ENCODE peak calls at places on chromosomes 2 and 18, in five cellular contexts. H, G, X, R and C are unnamed samples.

GRCh38 chr18:28574175-28574574 is 397.2 kb upstream of the CDH2 start:
- DNase-seq in R (no peak), H (no peak), G (no peak), X (no peak), C (no peak)

GRCh38 chr18:74115046-74115445 is 32.6 kb downstream of the FBXO15 start:
- DNase-seq in X (no peak), R (no peak), G (no peak), H (peak; percentile 88), C (no peak)

GRCh38 chr2:163708265-163708664 is 27.5 kb downstream of the FIGN start:
- DNase-seq in H (no peak), X (no peak), R (no peak), G (no peak), C (no peak)

GRCh38 chr2:157223624-157224205 is 33.8 kb upstream of the GALNT5 start:
- DNase-seq in X (no peak), R (no peak), G (no peak), H (no peak), C (no peak)

GRCh38 chr2:239264838-239265651 is 135.8 kb downstream of the HDAC4 start:
- DNase-seq in R (peak; percentile 54), X (peak; percentile 42), H (peak; percentile 61), G (no peak), C (peak; percentile 77)

GRCh38 chr2:86498468-86499260 is 57.5 kb downstream of the KDM3A start:
- DNase-seq in H (peak; percentile 45), G (no peak), X (no peak), R (no peak), C (no peak)

GRCh38 chr2:156189143-156189542 is 143.4 kb downstream of the NR4A2 start:
- DNase-seq in X (peak; percentile 30), R (no peak), H (no peak), G (no peak), C (no peak)

GRCh38 chr18:78998350-78999055 is 18.9 kb downstream of the SALL3 start:
- DNase-seq in X (no peak), G (no peak), R (no peak), H (no peak), C (no peak)

GRCh38 chr18:48767090-48767670 is 183.6 kb downstream of the SMAD7 start:
- DNase-seq in R (no peak), H (peak; percentile 45), G (no peak), X (no peak), C (no peak)

GRCh38 chr18:67519582-67519981 is 3.1 kb upstream of the DSEL start:
- DNase-seq in H (peak; percentile 94), G (no peak), X (no peak), R (no peak), C (no peak)

GRCh38 chr2:12288048-12288447 is 428.7 kb upstream of the TRIB2 start:
- DNase-seq in G (no peak), H (no peak), R (no peak), X (no peak), C (peak; percentile 38)

GRCh38 chr2:218125626-218126080 is at the start of gene CXCR2:
- DNase-seq in R (no peak), X (no peak), H (no peak), G (no peak), C (peak; percentile 75)

GRCh38 chr18:48868468-48869466 is 82.0 kb downstream of the SMAD7 start:
- DNase-seq in X (peak; percentile 19), H (peak; percentile 34), G (no peak), R (no peak), C (peak; percentile 63)

GRCh38 chr2:173649527-173650219 is 295.0 kb downstream of the CDCA7 start:
- DNase-seq in H (no peak), R (no peak), X (no peak), G (no peak), C (no peak)

GRCh38 chr2:237055386-237056095 is 30.1 kb upstream of the COPS8 start:
- DNase-seq in G (no peak), H (no peak), R (no peak), X (no peak), C (no peak)

GRCh38 chr2:9288233-9288632 is 81.6 kb downstream of the ASAP2 start:
- DNase-seq in X (no peak), R (no peak), H (peak; percentile 93), G (no peak), C (no peak)

GRCh38 chr2:157182834-157183396 is 74.6 kb upstream of the GALNT5 start:
- DNase-seq in R (no peak), H (peak; percentile 97), G (no peak), X (no peak), C (peak; percentile 18)

GRCh38 chr2:120388222-120389035 is 42.5 kb downstream of the INHBB start:
- DNase-seq in H (no peak), R (peak; percentile 15), G (no peak), X (peak; percentile 2), C (no peak)

GRCh38 chr2:70779911-70780580 is 10.4 kb downstream of the FIGLA start:
- DNase-seq in X (no peak), H (no peak), G (no peak), R (no peak), C (no peak)

GRCh38 chr2:229704231-229704630 is 10.1 kb downstream of the DNER start:
- DNase-seq in G (no peak), H (no peak), R (no peak), X (no peak), C (no peak)

GRCh38 chr2:132573444-132574007 is 96.5 kb downstream of the LYPD1 start:
- DNase-seq in X (no peak), R (no peak), G (no peak), H (no peak), C (no peak)

GRCh38 chr2:160582481-160583161 is 89.0 kb upstream of the RBMS1 start:
- DNase-seq in H (peak; percentile 75), X (no peak), R (peak; percentile 28), G (no peak), C (no peak)

DNA sequence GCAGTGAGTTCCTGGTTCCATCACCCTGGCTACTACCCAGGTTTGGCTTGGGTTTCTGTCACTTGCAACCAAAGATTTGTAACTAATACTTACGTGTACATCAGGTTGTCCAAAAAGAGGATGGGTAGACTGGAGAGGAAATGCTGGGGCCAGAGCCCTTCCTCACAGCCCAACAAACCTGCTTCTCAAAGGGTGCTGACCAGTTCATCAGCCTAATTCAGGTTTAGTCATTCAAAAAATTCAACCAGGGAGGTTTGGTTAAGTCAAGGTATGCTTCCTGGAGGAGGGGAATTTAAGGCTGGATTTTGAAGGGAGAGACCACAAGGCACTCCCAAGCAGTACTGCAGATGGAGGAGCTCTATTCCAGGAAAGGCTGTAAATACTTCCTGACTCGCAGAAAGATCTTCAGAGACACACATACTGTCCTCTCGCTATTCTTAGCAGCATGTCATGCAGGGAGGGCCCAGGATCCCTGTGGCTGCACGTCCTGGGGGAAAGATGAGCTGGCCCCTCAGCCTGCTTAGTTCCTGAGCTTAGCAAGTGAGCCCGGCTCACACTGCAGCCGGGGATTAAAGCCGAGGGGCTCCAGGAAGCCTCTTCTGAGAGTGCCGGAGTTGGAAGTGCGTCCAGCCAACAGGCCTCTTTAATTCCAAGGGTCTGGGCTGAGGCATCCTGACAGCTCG is 40.0 kb upstream of the BIN1 start:
- DNase-seq in H (peak; percentile 44), G (no peak), R (no peak), X (no peak), C (no peak)
- TF ChIP-seq POLR2A in H (no peak), G (no peak), R (no peak), X (no peak), C (no peak)

GRCh38 chr18:35694803-35695202 is 113.3 kb downstream of the GALNT1 start:
- DNase-seq in G (no peak), R (no peak), H (no peak), X (no peak), C (no peak)

GRCh38 chr18:35697869-35698268 is 116.3 kb downstream of the GALNT1 start:
- DNase-seq in G (no peak), R (no peak), H (no peak), X (no peak), C (no peak)

GRCh38 chr18:35695803-35696202 is 114.3 kb downstream of the GALNT1 start:
- DNase-seq in G (peak; percentile 32), X (no peak), R (peak; percentile 93), H (no peak), C (no peak)

GRCh38 chr18:35695384-35695783 is 113.8 kb downstream of the GALNT1 start:
- DNase-seq in G (no peak), X (no peak), R (no peak), H (no peak), C (no peak)

GRCh38 chr18:35696307-35696706 is 114.8 kb downstream of the GALNT1 start:
- DNase-seq in H (peak; percentile 58), R (no peak), X (no peak), G (no peak), C (no peak)
- TF ChIP-seq CTCF in H (no peak), R (no peak), X (no peak), G (no peak), C (no peak)

GRCh38 chr2:177262958-177263450 is 1.5 kb downstream of the NFE2L2 start:
- DNase-seq in G (no peak), H (no peak), R (no peak), X (no peak), C (no peak)

GRCh38 chr2:177264539-177265385 is at the start of gene NFE2L2:
- DNase-seq in X (peak; percentile 95), H (peak; percentile 91), G (peak; percentile 88), R (peak; percentile 96), C (peak; percentile 98)

GRCh38 chr2:177262137-177262536 is 2.4 kb downstream of the NFE2L2 start:
- DNase-seq in H (no peak), R (no peak), G (no peak), X (no peak), C (no peak)

GRCh38 chr2:177264209-177264538 is 353 bp downstream of the NFE2L2 start:
- DNase-seq in H (peak; percentile 36), X (peak; percentile 43), G (no peak), R (no peak), C (peak; percentile 73)

DNA sequence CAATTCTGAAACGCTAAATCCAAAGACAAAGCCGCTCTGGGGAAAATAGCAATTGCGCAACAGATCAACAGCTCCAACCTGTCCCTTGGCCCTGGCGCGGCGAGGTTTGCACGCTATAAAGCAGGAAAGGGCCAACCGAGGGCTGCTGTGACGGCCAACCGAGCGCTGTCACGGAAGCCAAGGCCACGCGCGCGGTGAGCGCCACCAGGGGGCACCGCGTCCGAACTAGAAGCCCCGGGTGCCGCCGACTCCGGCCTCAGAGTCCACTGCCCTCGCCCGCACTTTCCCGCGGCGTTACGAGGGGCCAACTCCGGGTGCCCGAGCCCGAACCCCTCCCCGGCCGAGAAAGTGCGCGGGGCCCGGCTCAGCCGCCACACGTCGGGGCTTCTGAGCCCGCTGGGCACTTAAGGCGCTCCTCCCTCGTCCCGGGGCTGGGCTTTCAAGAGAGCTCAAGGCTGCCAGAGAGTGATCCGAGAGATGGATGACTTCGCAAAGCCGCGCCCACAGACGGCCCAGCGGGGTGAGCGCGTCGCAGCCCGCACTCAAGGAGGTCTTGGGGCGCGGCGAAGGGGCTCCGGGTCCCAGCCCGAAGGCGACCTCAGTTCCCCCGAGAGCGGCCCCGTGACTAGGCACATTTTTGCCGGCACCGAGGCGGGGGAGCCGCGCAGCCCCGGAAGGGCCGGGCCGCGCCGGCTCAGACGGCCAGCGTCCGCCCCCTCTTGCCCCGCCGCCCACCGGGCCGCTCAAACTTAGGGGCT is 897 bp downstream of the NFE2L2 start:
- DNase-seq in R (peak; percentile 98), H (peak; percentile 97), G (peak; percentile 99), X (peak; percentile 99), C (peak; percentile 99)
- TF ChIP-seq POLR2A in R (no peak), H (peak; percentile 62), G (peak; percentile 73), X (peak; percentile 85), C (peak; percentile 62)

DNA sequence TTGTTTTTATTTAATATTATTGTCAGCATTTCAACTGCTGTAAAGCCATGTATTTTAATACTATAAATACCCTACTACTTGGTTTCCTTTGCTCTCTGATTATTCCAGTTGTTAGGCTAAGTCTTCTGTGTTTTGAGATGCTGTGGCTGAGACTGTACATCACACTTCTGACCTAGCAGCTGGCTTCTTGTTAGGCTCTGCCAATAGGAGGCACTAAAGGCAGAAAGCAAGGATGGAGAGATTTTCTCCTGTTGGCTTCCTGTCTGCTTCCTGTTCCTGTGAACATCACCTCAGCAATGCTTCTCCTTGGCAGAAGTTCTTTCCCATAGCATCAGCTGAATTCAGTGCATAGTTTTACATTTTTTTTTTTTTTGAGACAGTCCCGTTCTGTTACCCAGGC is 68.3 kb upstream of the YPEL5 start:
- DNase-seq in X (no peak), G (no peak), H (peak; percentile 5), R (no peak), C (no peak)
- TF ChIP-seq CTCF in X (no peak), G (no peak), H (no peak), R (no peak), C (no peak)